ENCODE peak calls at places on chromosomes 13 and 19, in four cellular contexts. Q, N, V and J are unnamed samples.

GRCh38 chr19:10286803-10287737 is at the start of gene ICAM4:
- DNase-seq in Q (peak; percentile 58), N (no peak), V (peak; percentile 83), J (peak; percentile 83)

GRCh38 chr19:34667349-34668076 is 9.4 kb downstream of the SCGB2B2 start:
- DNase-seq in Q (peak; percentile 23), N (no peak), V (peak; percentile 40), J (no peak)

GRCh38 chr13:62702502-62702901 is 1286.9 kb upstream of the PCDH20 start:
- DNase-seq in Q (no peak), N (no peak), V (no peak), J (no peak)

GRCh38 chr19:39413269-39413902 is 917 bp downstream of the PLEKHG2 start:
- DNase-seq in Q (peak; percentile 77), N (no peak), V (peak; percentile 66), J (peak; percentile 86)

GRCh38 chr19:45800009-45800553 is 7.4 kb upstream of the DMWD start:
- DNase-seq in Q (peak; percentile 83), N (peak; percentile 58), V (peak; percentile 36), J (peak; percentile 54)

GRCh38 chr19:7748756-7749155 is 1.4 kb upstream of the CD209 start:
- DNase-seq in Q (peak; percentile 9), N (peak; percentile 48), V (no peak), J (peak; percentile 83)

GRCh38 chr19:17052439-17052838 is 22.8 kb downstream of the HAUS8 start:
- DNase-seq in Q (peak; percentile 63), N (peak; percentile 34), V (peak; percentile 67), J (peak; percentile 87)

GRCh38 chr13:113186061-113186900 is 22.2 kb downstream of the PCID2 start:
- DNase-seq in Q (no peak), N (no peak), V (no peak), J (no peak)

GRCh38 chr13:36293497-36293896 is 4.1 kb downstream of the CCDC169 start:
- DNase-seq in Q (no peak), N (no peak), V (no peak), J (no peak)

GRCh38 chr13:39688699-39689405 is 33.4 kb downstream of the COG6 start:
- DNase-seq in Q (peak; percentile 66), N (no peak), V (no peak), J (no peak)

GRCh38 chr13:76853481-76853880 is 32.7 kb downstream of the KCTD12 start:
- DNase-seq in Q (no peak), N (peak; percentile 50), V (no peak), J (no peak)

GRCh38 chr13:36067619-36068456 is 63.3 kb downstream of the DCLK1 start:
- DNase-seq in Q (no peak), N (no peak), V (no peak), J (no peak)

GRCh38 chr13:36130542-36131214 is 504 bp downstream of the DCLK1 start:
- DNase-seq in Q (no peak), N (no peak), V (no peak), J (peak; percentile 85)

GRCh38 chr13:82739881-82740280 is 1142.4 kb downstream of the SLITRK1 start:
- DNase-seq in Q (no peak), N (no peak), V (peak; percentile 25), J (no peak)

GRCh38 chr19:2243274-2244121 is 5.6 kb upstream of the AMH start:
- DNase-seq in Q (no peak), N (no peak), V (no peak), J (no peak)

GRCh38 chr13:110415669-110416068 is 108.6 kb downstream of the COL4A2 start:
- DNase-seq in Q (peak; percentile 49), N (peak; percentile 78), V (no peak), J (peak; percentile 80)

DNA sequence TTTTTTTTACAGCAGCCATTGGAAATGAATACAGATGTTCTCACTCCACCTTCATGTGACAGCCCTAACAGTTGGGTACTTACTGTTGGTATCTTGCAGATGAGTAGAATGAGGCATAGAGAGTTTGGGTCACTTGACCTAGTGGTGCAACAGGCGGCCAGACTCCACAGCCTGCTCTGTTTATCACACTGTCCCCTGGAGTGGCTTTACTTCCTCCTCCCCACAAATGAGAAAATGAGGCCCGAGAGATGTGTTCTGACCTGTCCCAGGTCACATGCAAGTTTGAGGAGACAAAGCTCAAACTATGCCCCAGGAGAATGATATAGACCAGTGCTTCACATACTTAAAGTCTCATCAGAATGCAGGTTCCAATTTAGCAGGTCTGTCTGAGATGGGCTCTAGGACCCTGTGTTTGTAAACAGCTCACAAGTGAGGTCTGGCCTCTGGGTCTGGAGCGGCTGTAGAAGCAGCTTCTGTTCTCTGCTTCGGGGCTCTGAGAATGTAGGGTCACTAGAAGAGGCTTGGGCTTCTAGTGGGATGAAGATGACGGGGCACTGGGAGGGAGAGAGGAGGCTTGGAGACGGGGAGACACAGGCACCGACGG is 37.4 kb upstream of the RCBTB2 start:
- DNase-seq in Q (peak; percentile 36), N (no peak), V (no peak), J (no peak)
- H3K4me1 ChIP-seq in Q (peaks cover 2% of the 10 kb centered on the region), N (peaks cover 5% of the 10 kb centered on the region), V (peaks cover 3% of the 10 kb centered on the region), J (no peaks in the 10 kb centered on the region)

GRCh38 chr13:41132512-41133152 is at the start of gene KBTBD6:
- DNase-seq in Q (peak; percentile 100), N (peak; percentile 100), V (peak; percentile 99), J (peak; percentile 99)
- H3K9ac ChIP-seq in Q (peak within 1 kb of the TSS; percentile 95), N (peak within 1 kb of the TSS; percentile 89), V (peak within 1 kb of the TSS; percentile 67), J (peak within 1 kb of the TSS; percentile 93)

DNA sequence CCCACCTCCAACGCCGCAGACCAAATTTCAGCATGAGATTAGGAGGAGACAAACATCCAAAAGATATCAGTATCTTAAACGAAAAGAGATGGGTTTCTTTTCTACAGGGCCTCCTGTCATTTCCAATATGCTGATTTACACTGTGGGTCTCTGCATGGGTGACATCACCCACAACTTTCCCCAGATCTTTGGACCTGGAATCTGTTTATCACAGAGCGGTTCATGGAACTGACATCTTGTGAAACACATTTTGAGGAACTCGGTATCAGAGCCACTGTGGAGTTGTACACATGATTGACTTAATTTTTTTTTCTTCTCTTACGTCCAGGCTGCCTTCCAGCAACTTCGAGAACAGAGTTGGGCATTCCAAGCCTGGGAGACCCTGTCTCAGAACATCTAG is 80.3 kb upstream of the SERP2 start:
- DNase-seq in Q (no peak), N (no peak), V (no peak), J (no peak)
- H3K4me1 ChIP-seq in Q (no peaks in the 10 kb centered on the region), N (no peaks in the 10 kb centered on the region), V (peaks cover 4% of the 10 kb centered on the region), J (no peaks in the 10 kb centered on the region)

DNA sequence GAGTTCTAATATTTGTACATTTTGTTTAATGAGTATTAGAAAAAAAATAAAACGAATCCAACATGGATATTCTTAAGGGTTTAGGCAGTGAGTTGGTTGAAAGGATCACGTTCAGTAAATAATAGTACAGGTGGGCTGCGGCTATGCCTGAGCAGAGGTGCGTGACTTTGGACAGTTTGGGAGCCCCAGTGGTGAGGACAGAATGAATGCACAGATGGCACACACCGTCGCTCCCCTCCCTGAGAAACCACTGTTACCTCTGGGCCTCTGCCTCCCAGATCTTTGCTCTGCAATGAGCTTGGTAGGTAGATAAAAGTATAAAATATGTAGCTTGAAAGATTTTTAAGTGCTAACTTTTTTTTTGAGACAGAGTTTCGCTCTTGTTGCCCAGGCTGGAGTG is 153.3 kb downstream of the SIPA1L3 start:
- DNase-seq in Q (no peak), N (no peak), V (no peak), J (no peak)
- H3K9ac ChIP-seq in Q (no peak overlapping the region), N (no peak overlapping the region), V (no peak overlapping the region), J (no peak overlapping the region)

GRCh38 chr13:73693215-73693614 is 441.0 kb downstream of the KLF12 start:
- DNase-seq in Q (no peak), N (no peak), V (no peak), J (no peak)

GRCh38 chr13:73696713-73697112 is 437.5 kb downstream of the KLF12 start:
- DNase-seq in Q (no peak), N (no peak), V (no peak), J (no peak)

GRCh38 chr13:73687087-73687486 is 447.1 kb downstream of the KLF12 start:
- DNase-seq in Q (no peak), N (no peak), V (peak; percentile 6), J (no peak)

GRCh38 chr13:73695325-73695724 is 438.9 kb downstream of the KLF12 start:
- DNase-seq in Q (no peak), N (no peak), V (no peak), J (no peak)

GRCh38 chr13:73691891-73692290 is 442.3 kb downstream of the KLF12 start:
- DNase-seq in Q (no peak), N (no peak), V (no peak), J (no peak)
- H3K4me1 ChIP-seq in Q (no peaks in the 10 kb centered on the region), N (no peaks in the 10 kb centered on the region), V (no peaks in the 10 kb centered on the region), J (no peaks in the 10 kb centered on the region)

DNA sequence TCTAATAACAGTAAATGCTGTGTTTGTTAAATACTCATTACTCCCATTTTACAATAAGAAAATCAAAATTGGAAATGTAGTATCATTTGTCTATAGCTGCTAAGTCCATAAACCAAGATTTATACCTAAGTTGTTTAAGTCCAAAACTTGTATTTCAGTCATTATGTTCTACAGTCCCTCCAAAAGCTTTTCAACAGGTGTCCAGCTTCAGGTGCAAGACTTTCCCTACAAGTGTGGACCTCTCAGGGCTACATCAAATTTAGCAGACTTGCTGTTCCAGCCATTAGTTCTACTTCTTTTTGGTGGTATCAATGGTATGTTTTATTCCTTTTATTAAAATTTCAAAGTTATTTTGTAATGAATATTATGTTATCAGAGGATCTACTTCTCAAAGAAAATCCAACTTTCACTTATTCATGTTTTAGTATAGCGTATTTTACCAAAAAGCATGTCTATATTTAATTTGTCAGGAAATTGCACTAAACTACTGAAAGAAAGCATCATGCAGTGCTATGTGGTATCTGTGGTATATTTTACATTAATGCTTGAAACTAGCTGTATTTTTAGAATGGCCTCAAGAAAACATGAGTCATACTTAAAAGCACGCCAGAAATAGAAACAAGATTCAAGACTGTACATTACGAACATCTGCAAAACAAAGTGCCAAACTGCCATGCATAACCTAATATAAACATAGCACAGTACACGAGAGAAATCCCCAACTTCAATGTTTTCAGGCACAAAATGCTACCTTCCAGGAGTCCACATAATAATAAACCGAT is 44.5 kb downstream of the VWA8 start:
- DNase-seq in Q (peak; percentile 92), N (peak; percentile 82), V (peak; percentile 95), J (no peak)
- H3K9ac ChIP-seq in Q (peak overlapping the region; percentile 70), N (peak overlapping the region; percentile 21), V (no peak overlapping the region), J (no peak overlapping the region)

DNA sequence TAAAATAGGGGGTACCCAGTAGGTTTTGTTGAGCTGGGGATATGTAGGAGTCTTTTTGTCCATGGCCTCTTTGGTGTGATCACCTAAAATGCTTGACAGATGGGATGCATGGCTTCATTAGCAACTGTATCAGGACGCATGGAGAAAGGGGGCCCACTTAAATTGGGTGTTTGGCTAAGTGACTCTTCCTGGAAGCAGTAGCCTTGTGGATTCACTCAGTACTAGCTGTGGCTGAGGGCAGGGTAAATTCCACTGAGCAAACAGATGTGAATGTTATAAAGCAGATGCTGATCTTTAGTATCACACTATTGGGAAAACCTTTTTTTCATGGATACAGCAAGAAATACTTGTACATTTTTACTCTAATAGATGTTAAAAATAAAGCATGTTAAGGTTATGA is 140.0 kb downstream of the FGF14 start:
- DNase-seq in Q (no peak), N (no peak), V (peak; percentile 28), J (no peak)
- H3K4me1 ChIP-seq in Q (no peaks in the 10 kb centered on the region), N (no peaks in the 10 kb centered on the region), V (no peaks in the 10 kb centered on the region), J (no peaks in the 10 kb centered on the region)